ENCODE peak calls at places on chromosomes 16 and 17, in four cellular contexts. M is HCT116, H is HepG2, G is K562. K is an unnamed sample.

GRCh38 chr17:81608082-81608481 is 28.8 kb downstream of the NPLOC4 start:
- DNase-seq in M (no peak), H (no peak), G (no peak), K (no peak)

GRCh38 chr16:2704166-2704982 is 15.7 kb downstream of the PRSS27 start:
- DNase-seq in G (no peak), H (no peak), M (no peak), K (no peak)

GRCh38 chr17:67942810-67943209 is 53.5 kb downstream of the C17orf58 start:
- DNase-seq in G (peak), H (no peak), M (no peak), K (no peak)

GRCh38 chr17:81550285-81550684 is 1.9 kb downstream of the FAAP100 start:
- DNase-seq in H (no peak), M (no peak), G (no peak), K (no peak)

GRCh38 chr17:38922538-38923291 is 2.7 kb upstream of the LASP1NB start:
- DNase-seq in G (no peak), H (no peak), M (no peak), K (no peak)

GRCh38 chr16:56632160-56632847 is at the start of gene MT1M:
- DNase-seq in M (no peak), H (no peak), G (no peak), K (no peak)

GRCh38 chr16:71811261-71811803 is 2.7 kb upstream of the AP1G1 start:
- DNase-seq in H (no peak), G (no peak), M (no peak), K (no peak)

GRCh38 chr17:66190738-66191606 is 961 bp downstream of the CEP112 start:
- DNase-seq in G (no peak), M (no peak), H (peak), K (no peak)

GRCh38 chr16:57307365-57307764 is 22.9 kb upstream of the PLLP start:
- DNase-seq in H (no peak), M (no peak), G (no peak), K (no peak)

GRCh38 chr16:27218756-27219155 is 15.4 kb downstream of the KDM8 start:
- DNase-seq in G (no peak), H (no peak), M (no peak), K (no peak)

GRCh38 chr17:27560668-27561067 is 70.3 kb upstream of the LGALS9 start:
- DNase-seq in M (no peak), H (no peak), G (no peak), K (no peak)

GRCh38 chr17:81553616-81554181 is 1.5 kb upstream of the FAAP100 start:
- DNase-seq in M (peak), G (no peak), H (no peak), K (no peak)

GRCh38 chr16:87006021-87006420 is 311.2 kb downstream of the C16orf95 start:
- DNase-seq in G (no peak), H (no peak), M (no peak), K (no peak)

GRCh38 chr16:61148930-61149329 is 887.3 kb downstream of the CDH8 start:
- DNase-seq in M (no peak), G (no peak), H (peak), K (no peak)

GRCh38 chr16:10080031-10080772 is 102.0 kb downstream of the GRIN2A start:
- DNase-seq in H (no peak), M (peak), G (no peak), K (peak)

GRCh38 chr17:59825533-59826316 is 67.0 kb downstream of the TUBD1 start:
- DNase-seq in G (no peak), M (no peak), H (no peak), K (no peak)

GRCh38 chr16:10321407-10322397 is 64.2 kb upstream of the ATF7IP2 start:
- DNase-seq in H (no peak), G (no peak), M (no peak), K (no peak)

GRCh38 chr16:30766206-30766921 is 4.2 kb downstream of the RNF40 start:
- DNase-seq in M (no peak), G (no peak), H (no peak), K (no peak)

GRCh38 chr17:20063665-20064648 is 54.8 kb downstream of the SPECC1 start:
- DNase-seq in H (no peak), M (peak), G (no peak), K (peak)

GRCh38 chr16:6247771-6248170 is 1084.9 kb upstream of the RBFOX1 start:
- DNase-seq in H (no peak), M (no peak), G (no peak), K (no peak)

GRCh38 chr17:77675816-77676799 is 282.4 kb upstream of the TNRC6C start:
- DNase-seq in H (no peak), M (no peak), G (no peak), K (no peak)

GRCh38 chr16:49622421-49623402 is 233.2 kb downstream of the ZNF423 start:
- DNase-seq in G (no peak), M (no peak), H (no peak), K (no peak)

GRCh38 chr17:75499313-75500022 is 15.9 kb downstream of the CASKIN2 start:
- DNase-seq in M (no peak), G (peak), H (no peak), K (no peak)

GRCh38 chr17:75498726-75499213 is 16.6 kb downstream of the CASKIN2 start:
- DNase-seq in G (peak), M (no peak), H (no peak), K (no peak)

GRCh38 chr17:75500419-75501216 is 14.7 kb downstream of the CASKIN2 start:
- DNase-seq in H (no peak), M (no peak), G (no peak), K (no peak)

GRCh38 chr17:75496005-75496404 is 19.3 kb downstream of the CASKIN2 start:
- DNase-seq in M (no peak), G (no peak), H (no peak), K (no peak)

GRCh38 chr17:75498019-75498725 is 17.2 kb downstream of the CASKIN2 start:
- DNase-seq in M (no peak), H (no peak), G (no peak), K (no peak)
- TF ChIP-seq POLR2AphosphoS5 in M (no peak), H (no peak), G (no peak), K (no peak)

DNA sequence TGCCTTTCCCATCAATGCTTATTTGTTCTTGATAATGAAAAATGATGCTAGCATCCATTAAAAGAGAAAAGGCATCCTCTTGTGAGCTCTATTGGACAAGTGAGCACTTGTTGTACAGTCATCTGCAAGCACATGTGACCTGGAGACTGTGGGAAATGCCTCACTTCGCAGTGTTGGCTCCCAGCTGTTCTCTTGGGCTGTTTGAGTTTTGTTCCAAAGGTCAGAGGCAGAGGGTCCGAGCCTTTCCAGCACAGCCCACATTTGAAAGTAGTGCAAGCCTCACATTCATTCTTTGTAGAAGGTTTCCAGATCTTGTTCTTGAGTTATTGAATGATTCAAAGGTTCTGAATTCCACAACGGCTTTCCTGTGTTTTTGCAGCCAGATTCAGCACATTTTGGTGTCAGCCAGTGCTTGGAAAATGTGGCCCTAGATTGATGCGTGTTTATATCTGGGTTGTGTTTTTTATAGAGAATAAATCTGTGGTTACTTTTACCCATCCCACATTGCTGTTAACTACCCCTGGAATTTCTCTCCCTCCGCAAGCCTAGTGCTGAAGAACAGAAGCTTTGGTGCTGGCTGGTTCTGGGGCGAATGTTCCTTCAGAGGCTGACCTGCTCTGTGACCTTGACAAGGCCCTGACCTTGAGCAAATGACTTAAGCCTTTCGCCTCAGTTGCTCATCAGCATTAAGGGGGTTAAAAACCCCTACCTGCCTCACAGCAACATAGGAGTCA is 49.8 kb downstream of the CDH1 start:
- DNase-seq in G (no peak), H (peak), M (no peak), K (no peak)
- TF ChIP-seq TCF7L2 in G (no peak), H (no peak), M (no peak), K (no peak)

DNA sequence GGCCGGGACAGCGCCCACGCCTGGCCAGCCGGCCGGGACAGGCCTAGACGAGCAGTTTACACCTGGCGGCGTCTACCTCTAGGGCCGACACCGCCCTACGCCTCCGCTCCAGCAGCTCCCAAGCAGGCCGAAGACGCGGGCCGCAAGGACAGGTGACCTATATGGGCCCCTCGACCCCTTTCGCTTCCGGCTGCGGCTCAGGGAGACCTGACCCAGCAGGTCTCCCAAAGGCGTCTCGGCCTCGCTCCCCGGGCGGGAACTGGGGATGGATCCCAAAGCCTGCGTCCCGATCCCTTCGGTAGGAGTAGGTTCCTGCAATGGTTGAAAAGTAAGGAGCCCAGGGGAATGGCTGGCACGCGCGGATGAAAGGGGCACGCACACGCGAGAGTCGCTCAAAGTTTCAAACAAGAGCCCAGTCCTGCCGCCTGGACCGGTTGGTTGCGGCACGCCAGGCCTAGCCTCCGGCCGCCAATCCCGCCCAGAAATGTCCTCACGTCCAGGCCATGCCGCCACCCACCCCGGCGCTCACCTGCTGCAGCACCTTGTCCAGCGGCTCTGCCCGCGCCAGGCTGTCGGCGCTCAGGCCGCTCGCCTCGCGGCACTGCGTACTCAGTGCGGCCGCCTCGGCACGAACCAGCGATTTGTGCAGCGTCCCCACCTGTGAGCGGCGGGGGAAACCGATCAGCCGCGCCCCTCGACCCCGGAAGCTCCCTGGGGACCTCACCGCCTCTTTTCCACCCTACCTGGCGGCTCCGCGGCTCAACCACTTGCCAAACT is 634 bp downstream of the ESRP2 start:
- DNase-seq in M (no peak), H (peak), G (no peak), K (no peak)
- H3K4me3 ChIP-seq in M (peak), H (peak), G (no peak), K (peak)

DNA sequence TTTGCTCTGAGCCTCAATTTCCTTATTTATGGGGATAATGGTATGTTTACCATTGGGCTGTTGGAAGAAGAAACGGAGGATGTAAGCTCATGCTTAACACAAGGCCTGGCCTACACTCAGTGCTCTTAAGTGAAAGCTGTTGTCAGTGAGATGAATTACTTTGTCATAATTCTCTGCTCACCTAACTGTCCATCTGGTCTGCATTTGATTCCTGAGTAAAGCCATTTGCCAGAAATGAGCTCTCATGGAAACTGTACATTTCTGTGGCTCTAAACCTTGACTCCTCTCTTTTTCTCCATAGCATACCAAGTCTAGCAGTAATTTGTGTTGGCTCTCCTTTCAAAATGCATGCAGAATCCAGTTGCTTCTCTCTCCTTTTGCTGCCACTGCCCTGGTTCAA is 445.8 kb downstream of the UTP18 start:
- DNase-seq in G (no peak), H (no peak), M (no peak), K (no peak)
- TF ChIP-seq POLR2AphosphoS5 in G (no peak), H (no peak), M (no peak), K (no peak)

DNA sequence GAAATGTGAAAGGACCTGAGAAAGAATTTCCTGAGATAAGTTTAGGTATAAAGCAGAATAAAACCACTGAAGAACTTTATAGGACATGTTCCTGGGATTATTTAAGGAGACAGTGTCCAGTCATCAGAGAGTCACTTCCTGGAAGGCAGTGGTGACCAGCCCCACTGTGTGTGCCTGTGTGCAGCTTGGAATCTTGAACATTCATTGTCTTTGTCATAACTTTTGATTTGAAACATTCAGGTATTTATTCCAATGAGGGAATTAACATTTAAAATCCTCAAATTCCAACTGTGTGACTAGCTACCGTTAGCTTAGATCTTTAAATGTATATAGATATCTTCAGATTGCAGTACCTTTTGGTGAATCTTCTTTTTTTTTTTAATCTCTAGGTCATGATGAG is 61.7 kb upstream of the MRC2 start:
- DNase-seq in M (no peak), G (no peak), H (no peak), K (peak)
- TF ChIP-seq TCF7L2 in M (no peak), G (no peak), H (no peak), K (no peak)

DNA sequence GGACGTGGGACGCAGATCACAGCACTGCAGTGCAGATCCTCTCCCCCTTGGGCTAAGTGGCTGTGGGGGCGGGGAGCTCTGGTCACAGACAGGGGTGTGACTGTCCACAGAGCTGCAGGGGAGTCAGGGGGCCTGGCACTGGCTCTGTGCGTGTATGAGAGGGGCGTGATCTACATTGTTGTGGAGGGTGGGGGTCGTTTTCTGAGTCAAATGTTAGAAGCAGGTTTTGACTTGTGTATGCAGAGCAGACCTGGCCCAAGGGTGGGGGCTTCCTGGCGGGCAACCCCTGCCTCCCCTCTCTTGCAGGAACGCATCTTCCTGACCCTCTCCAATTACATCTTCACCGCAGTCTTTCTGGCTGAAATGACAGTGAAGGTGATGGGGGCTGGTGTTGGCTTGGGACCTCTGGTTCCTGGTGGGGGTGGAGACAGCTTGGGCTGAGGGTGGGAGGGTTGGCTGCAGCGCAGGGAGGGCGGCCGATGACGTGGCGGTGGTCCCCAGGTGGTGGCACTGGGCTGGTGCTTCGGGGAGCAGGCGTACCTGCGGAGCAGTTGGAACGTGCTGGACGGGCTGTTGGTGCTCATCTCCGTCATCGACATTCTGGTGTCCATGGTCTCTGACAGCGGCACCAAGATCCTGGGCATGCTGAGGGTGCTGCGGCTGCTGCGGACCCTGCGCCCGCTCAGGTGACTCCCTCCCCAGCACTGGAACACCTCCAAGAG is 32.0 kb upstream of the ABCC3 start:
- DNase-seq in G (no peak), H (no peak), M (no peak), K (no peak)
- H3K4me3 ChIP-seq in G (no peak), H (no peak), M (no peak), K (no peak)

DNA sequence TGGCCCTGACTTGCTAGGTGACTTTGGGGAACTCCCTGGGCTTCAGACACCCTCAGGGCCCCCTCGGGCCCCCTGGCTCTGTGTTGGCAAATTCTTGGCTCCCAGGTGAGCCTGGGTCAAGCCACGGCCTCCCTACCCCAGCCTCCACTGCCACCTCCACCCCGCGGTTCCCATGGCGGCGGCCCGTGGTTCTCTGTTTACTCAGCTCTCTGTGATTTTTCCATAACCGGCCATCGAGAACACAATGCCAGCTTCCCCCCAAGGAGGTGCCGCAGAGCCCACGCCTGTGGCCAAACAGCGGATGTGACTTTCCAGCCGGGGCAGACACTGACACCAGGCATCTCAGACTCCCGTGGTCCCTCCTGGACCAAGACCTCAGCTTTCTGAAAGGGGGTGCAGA is 21.6 kb upstream of the ATP2A3 start:
- DNase-seq in M (no peak), H (no peak), G (no peak), K (no peak)
- TF ChIP-seq POLR2AphosphoS5 in M (no peak), H (no peak), G (no peak), K (no peak)

GRCh38 chr17:41657164-41657754 is 31.4 kb upstream of the EIF1 start:
- DNase-seq in G (no peak), M (no peak), H (no peak), K (no peak)
- TF ChIP-seq TCF7L2 in G (no peak), M (no peak), H (no peak), K (no peak)

DNA sequence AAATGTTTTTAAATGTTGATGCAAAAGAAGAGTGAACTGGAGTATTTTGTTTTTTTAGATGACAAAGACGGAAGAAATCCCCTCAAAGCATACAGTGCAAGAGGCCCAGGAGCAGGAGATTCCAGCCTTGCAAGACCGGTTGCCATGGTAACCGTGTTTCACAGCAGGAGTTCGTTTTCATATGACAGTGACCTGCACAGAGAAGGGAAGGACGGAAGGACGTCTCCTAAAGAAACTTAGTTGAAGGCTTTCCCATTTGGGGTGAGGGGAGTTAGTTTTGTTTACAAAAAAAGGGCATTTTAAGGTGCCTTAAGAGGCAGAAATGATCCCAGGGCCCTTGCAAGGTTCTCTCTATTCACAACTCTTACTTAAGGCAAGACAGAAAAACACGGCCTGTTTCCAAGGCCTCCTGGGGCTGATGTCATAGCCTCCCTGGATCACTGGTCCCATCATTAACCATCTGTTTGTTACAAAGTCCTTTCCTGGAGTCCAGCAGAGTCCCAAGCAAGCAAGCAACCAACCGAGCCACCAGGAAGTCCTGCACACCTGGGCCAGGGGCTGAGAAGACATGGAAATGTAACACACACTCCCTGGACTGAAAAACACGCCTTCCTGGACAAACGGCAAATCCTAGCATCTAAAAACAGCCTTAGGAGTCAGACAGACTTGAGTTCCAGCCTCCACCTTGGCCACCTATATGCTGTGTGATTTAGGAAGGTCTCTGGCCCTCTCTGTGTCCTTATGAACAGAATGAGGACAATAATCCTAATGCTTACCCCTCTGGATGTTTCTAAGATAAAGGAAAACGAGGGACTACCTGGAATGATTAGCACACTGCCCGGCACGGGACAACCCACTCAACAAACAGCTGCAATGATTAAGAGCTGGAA is 30.3 kb upstream of the RPH3AL start:
- DNase-seq in G (no peak), H (peak), M (no peak), K (no peak)
- H3K4me3 ChIP-seq in G (no peak), H (no peak), M (no peak), K (no peak)

K was measured in Panc1.